ENCODE peak calls at places on chromosomes 11 and 22, in four cellular contexts. Y is SJSA1; C is stimulated activated CD8-positive, alpha-beta memory T cell treated with anti-CD3 and anti-CD28 coated beads, Interleukin-15, amount 100 ng/mL, for 24 hours; D is sigmoid colon. B is an unnamed sample.

GRCh38 chr22:39954584-39955055 is 5.6 kb upstream of the TMA7B start:
- DNase-seq in C (no peak), Y (peak), D (no peak), B (no peak)

GRCh38 chr22:23240639-23241389 is 60.5 kb downstream of the BCR start:
- DNase-seq in D (no peak), Y (no peak), C (no peak), B (no peak)

GRCh38 chr11:77027275-77027674 is 6.9 kb upstream of the B3GNT6 start:
- DNase-seq in C (no peak), Y (no peak), D (no peak), B (no peak)

GRCh38 chr22:38230108-38230825 is 28.5 kb downstream of the MAFF start:
- DNase-seq in Y (peak), C (no peak), D (no peak), B (no peak)

GRCh38 chr22:39236321-39237275 is 8.2 kb downstream of the PDGFB start:
- DNase-seq in C (no peak), Y (no peak), D (no peak), B (no peak)

GRCh38 chr11:129317564-129317963 is 58.1 kb upstream of the BARX2 start:
- DNase-seq in D (no peak), Y (no peak), C (no peak), B (no peak)

GRCh38 chr11:130601141-130601540 is 152.7 kb downstream of the ADAMTS15 start:
- DNase-seq in C (no peak), D (peak), Y (peak), B (no peak)

GRCh38 chr22:40257979-40258378 is 80.3 kb downstream of the TNRC6B start:
- DNase-seq in D (no peak), C (no peak), Y (no peak), B (no peak)

GRCh38 chr22:25051073-25051472 is 98.6 kb downstream of the KIAA1671 start:
- DNase-seq in C (no peak), D (no peak), Y (no peak), B (no peak)

GRCh38 chr11:1202776-1203504 is 19.9 kb upstream of the MUC5B start:
- DNase-seq in C (peak), Y (peak), D (peak), B (peak)

GRCh38 chr11:130858215-130858614 is 58.1 kb downstream of the SNX19 start:
- DNase-seq in D (no peak), C (no peak), Y (no peak), B (no peak)

GRCh38 chr22:43488031-43488892 is 76.4 kb downstream of the MPPED1 start:
- DNase-seq in D (no peak), Y (no peak), C (no peak), B (no peak)

GRCh38 chr11:19705936-19706335 is 6.7 kb upstream of the NAV2 start:
- DNase-seq in D (no peak), Y (no peak), C (no peak), B (no peak)

GRCh38 chr11:60918941-60919275 is 5.0 kb downstream of the TMEM109 start:
- DNase-seq in Y (peak), D (no peak), C (no peak), B (no peak)

GRCh38 chr11:1180947-1181391 is 23.2 kb downstream of the MUC5AC start:
- DNase-seq in Y (no peak), C (no peak), D (no peak), B (no peak)

GRCh38 chr22:43883012-43883661 is 8.7 kb downstream of the PNPLA5 start:
- DNase-seq in D (peak), C (no peak), Y (peak), B (peak)

GRCh38 chr22:34414467-34415440 is 494.5 kb upstream of the LARGE1 start:
- DNase-seq in D (no peak), C (no peak), Y (peak), B (no peak)

GRCh38 chr22:22021160-22021750 is 38.7 kb upstream of the TOP3B start:
- DNase-seq in D (no peak), Y (no peak), C (no peak), B (no peak)

GRCh38 chr22:48192920-48193319 is 1430.5 kb downstream of the TBC1D22A start:
- DNase-seq in D (no peak), C (no peak), Y (peak), B (no peak)

B was measured in D721Med.